ENCODE peak calls at places on chromosomes 6 and 20, in four cellular contexts. E, N, D and M are unnamed samples.

GRCh38 chr6:156781882-156782631 is 4.9 kb downstream of the ARID1B start:
- DNase-seq in E (no peak), N (no peak), D (no peak), M (no peak)

GRCh38 chr6:136791296-136792065 is 796 bp downstream of the MAP3K5 start:
- DNase-seq in E (peak; percentile 40), N (peak; percentile 88), D (no peak), M (no peak)

GRCh38 chr6:100618349-100618671 is 153.6 kb upstream of the SIM1 start:
- DNase-seq in E (no peak), N (no peak), D (no peak), M (no peak)

GRCh38 chr20:50728981-50729874 is 2.2 kb upstream of the PARD6B start:
- DNase-seq in E (no peak), N (no peak), D (no peak), M (peak; percentile 75)

GRCh38 chr20:45392733-45393132 is 14.6 kb upstream of the TP53TG5 start:
- DNase-seq in E (no peak), N (no peak), D (no peak), M (no peak)

GRCh38 chr6:76518443-76518842 is 446.0 kb upstream of the IMPG1 start:
- DNase-seq in E (no peak), N (no peak), D (no peak), M (no peak)

GRCh38 chr6:34284563-34285545 is 36.0 kb upstream of the SMIM29 start:
- DNase-seq in E (no peak), N (peak; percentile 73), D (no peak), M (no peak)

GRCh38 chr6:15518878-15519277 is 143.9 kb downstream of the DTNBP1 start:
- DNase-seq in E (no peak), N (peak; percentile 52), D (no peak), M (no peak)

GRCh38 chr20:34713194-34713943 is 9.2 kb downstream of the TP53INP2 start:
- DNase-seq in E (no peak), N (no peak), D (no peak), M (peak; percentile 91)

GRCh38 chr6:33108307-33108706 is 32.5 kb downstream of the HLA-DPB1 start:
- DNase-seq in E (no peak), N (no peak), D (no peak), M (no peak)

GRCh38 chr20:63230800-63231268 is 4.9 kb upstream of the BIRC7 start:
- DNase-seq in E (peak; percentile 85), N (no peak), D (no peak), M (peak; percentile 79)

GRCh38 chr6:106659859-106660258 is 30.5 kb downstream of the QRSL1 start:
- DNase-seq in E (peak; percentile 49), N (no peak), D (no peak), M (no peak)

GRCh38 chr6:134519456-134519855 is 201.5 kb upstream of the SGK1 start:
- DNase-seq in E (no peak), N (no peak), D (no peak), M (no peak)

GRCh38 chr6:6007311-6008113 is 787 bp upstream of the NRN1 start:
- DNase-seq in E (peak; percentile 67), N (no peak), D (no peak), M (no peak)

GRCh38 chr20:20393207-20393606 is 25.3 kb downstream of the INSM1 start:
- DNase-seq in E (no peak), N (no peak), D (no peak), M (no peak)

GRCh38 chr6:129131282-129131681 is 248.3 kb downstream of the LAMA2 start:
- DNase-seq in E (no peak), N (no peak), D (no peak), M (no peak)

GRCh38 chr20:25224941-25225340 is 22.9 kb upstream of the PYGB start:
- DNase-seq in E (no peak), N (no peak), D (no peak), M (no peak)

GRCh38 chr6:159047896-159048685 is 3.3 kb upstream of the TAGAP start:
- DNase-seq in E (no peak), N (no peak), D (no peak), M (no peak)

GRCh38 chr6:4049246-4049645 is 29.7 kb downstream of the FAM217A start:
- DNase-seq in E (no peak), N (no peak), D (no peak), M (no peak)

GRCh38 chr20:44460795-44461141 is 14.9 kb upstream of the TTPAL start:
- DNase-seq in E (no peak), N (no peak), D (no peak), M (peak; percentile 73)

GRCh38 chr20:52318601-52319000 is 127.0 kb upstream of the ZFP64 start:
- DNase-seq in E (no peak), N (no peak), D (no peak), M (no peak)